ENCODE peak calls at places on chromosome 17, in ten cellular contexts. L is stomach, X is right atrium auricular region, K is PC-3, N is mucosa of descending colon, F is aorta, A is A549, Y is cardiac fibroblast, G is spleen, S is fibroblast of pulmonary artery. Q is an unnamed sample.

GRCh38 chr17:19013226-19013625 is 8.7 kb upstream of the FAM83G start:
- DNase-seq in Y (no peak), F (peak; percentile 54), X (no peak), L (no peak), S (no peak), N (peak; percentile 45), G (peak; percentile 50), A (no peak), K (no peak), Q (no peak)

GRCh38 chr17:5608696-5609095 is 24.4 kb upstream of the NLRP1 start:
- DNase-seq in G (no peak), S (no peak), F (no peak), X (no peak), N (no peak), A (no peak), Y (no peak), K (no peak), L (no peak), Q (no peak)

GRCh38 chr17:496761-497586 is 144.4 kb upstream of the RPH3AL start:
- DNase-seq in K (no peak), L (no peak), X (no peak), A (no peak), F (peak; percentile 20), N (no peak), G (peak; percentile 61), S (no peak), Y (peak; percentile 19), Q (no peak)

GRCh38 chr17:82236142-82236971 is 7.5 kb downstream of the SLC16A3 start:
- DNase-seq in K (peak; percentile 63), Y (peak; percentile 64), X (no peak), L (peak; percentile 75), F (peak; percentile 89), A (peak; percentile 79), S (peak; percentile 54), G (peak; percentile 90), N (peak; percentile 80), Q (no peak)

GRCh38 chr17:82772026-82772425 is 20.2 kb downstream of the TBCD start:
- DNase-seq in N (peak; percentile 55), F (no peak), G (no peak), X (no peak), A (peak; percentile 54), S (peak; percentile 81), L (peak; percentile 77), K (peak; percentile 45), Y (peak; percentile 87), Q (no peak)

GRCh38 chr17:7479389-7480192 is at the start of gene ZBTB4:
- DNase-seq in N (peak; percentile 75), X (no peak), L (peak; percentile 65), Y (peak; percentile 39), F (peak; percentile 88), K (peak; percentile 37), G (peak; percentile 93), S (no peak), A (peak; percentile 69), Q (no peak)

GRCh38 chr17:48954300-48954755 is 9.7 kb upstream of the SNF8 start:
- DNase-seq in Y (peak; percentile 73), K (peak; percentile 81), N (no peak), F (no peak), X (no peak), L (no peak), S (peak; percentile 77), G (no peak), A (peak; percentile 91), Q (no peak)

GRCh38 chr17:29379084-29379811 is 10.9 kb upstream of the TAOK1 start:
- DNase-seq in L (no peak), Y (peak; percentile 12), X (peak; percentile 21), A (no peak), K (no peak), N (no peak), F (no peak), G (no peak), S (no peak), Q (no peak)

GRCh38 chr17:74042744-74043486 is 160.6 kb upstream of the RPL38 start:
- DNase-seq in A (peak; percentile 85), X (no peak), N (no peak), L (no peak), Y (peak; percentile 60), F (peak; percentile 86), K (peak; percentile 98), S (peak; percentile 39), G (no peak), Q (no peak)

GRCh38 chr17:40563371-40564052 is 1.8 kb downstream of the CCR7 start:
- DNase-seq in F (peak; percentile 33), K (no peak), A (no peak), S (no peak), X (no peak), N (no peak), G (no peak), L (peak; percentile 20), Y (no peak), Q (no peak)

GRCh38 chr17:59853168-59853918 is 39.4 kb downstream of the TUBD1 start:
- DNase-seq in L (peak; percentile 91), X (no peak), G (peak; percentile 80), K (peak; percentile 100), F (peak; percentile 72), A (peak; percentile 100), N (peak; percentile 83), Y (peak; percentile 100), S (peak; percentile 92), Q (peak; percentile 34)

GRCh38 chr17:81285179-81285878 is 9.8 kb downstream of the SLC38A10 start:
- DNase-seq in X (peak; percentile 83), L (peak; percentile 56), A (no peak), K (no peak), F (peak; percentile 91), S (peak; percentile 42), Y (peak; percentile 71), N (peak; percentile 86), G (peak; percentile 95), Q (peak; percentile 78)

GRCh38 chr17:55895112-55895759 is 144.4 kb downstream of the PCTP start:
- DNase-seq in S (no peak), G (no peak), F (no peak), K (no peak), Y (no peak), N (no peak), A (no peak), X (no peak), L (no peak), Q (no peak)

GRCh38 chr17:81898029-81898866 is 3.8 kb upstream of the NPB start:
- DNase-seq in K (peak; percentile 96), X (no peak), S (peak; percentile 62), Y (peak; percentile 97), F (no peak), N (no peak), G (no peak), A (peak; percentile 87), L (no peak), Q (no peak)

GRCh38 chr17:79652999-79653643 is 42.3 kb upstream of the RBFOX3 start:
- DNase-seq in K (no peak), F (no peak), A (no peak), G (no peak), Y (no peak), L (no peak), X (peak; percentile 13), N (no peak), S (no peak), Q (no peak)

GRCh38 chr17:64780096-64781012 is 118.2 kb upstream of the SMURF2 start:
- DNase-seq in S (no peak), Y (peak; percentile 12), G (peak; percentile 92), F (peak; percentile 84), A (peak; percentile 62), L (peak; percentile 73), N (peak; percentile 94), K (peak; percentile 70), X (no peak), Q (peak; percentile 83)

GRCh38 chr17:32518856-32519768 is 32.3 kb downstream of the CDK5R1 start:
- DNase-seq in L (peak; percentile 63), X (no peak), K (peak; percentile 52), G (peak; percentile 94), S (no peak), N (peak; percentile 82), F (peak; percentile 83), A (no peak), Y (peak; percentile 67), Q (no peak)

GRCh38 chr17:6578491-6578890 is 22.1 kb upstream of the PITPNM3 start:
- DNase-seq in L (no peak), G (no peak), A (no peak), S (no peak), F (no peak), X (no peak), N (no peak), Y (no peak), K (no peak), Q (no peak)

GRCh38 chr17:66437466-66438026 is 135.1 kb downstream of the PRKCA start:
- DNase-seq in Y (peak; percentile 25), L (no peak), F (no peak), A (no peak), S (peak; percentile 31), X (no peak), K (no peak), N (no peak), G (no peak), Q (no peak)

DNA sequence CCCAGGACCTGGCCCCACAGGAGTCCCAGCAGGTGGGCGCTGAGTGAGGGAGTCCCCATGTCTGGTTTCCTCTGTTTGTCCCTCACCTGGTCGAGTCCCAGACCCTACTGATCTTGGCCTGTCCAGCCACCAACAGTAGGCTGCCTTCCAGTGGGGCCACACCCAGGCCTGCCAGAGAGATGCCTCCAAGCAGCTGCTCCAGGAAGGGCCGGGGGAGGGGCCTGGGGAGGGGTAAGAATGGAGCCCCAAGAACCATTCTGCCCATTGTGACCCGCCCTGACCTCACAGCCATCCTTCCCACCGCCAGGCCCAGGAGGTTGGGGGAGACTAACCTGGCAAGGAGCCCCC is 736 bp downstream of the SPATA20 start:
- DNase-seq in L (peak; percentile 49), S (no peak), G (no peak), N (peak; percentile 78), Y (no peak), F (no peak), A (peak; percentile 45), K (no peak), X (no peak), Q (no peak)
- H3K4me3 ChIP-seq in L (peak overlapping the region; percentile 52), S (peak overlapping the region; percentile 67), G (peak overlapping the region; percentile 58), N (peak overlapping the region; percentile 26), Y (peak overlapping the region; percentile 70), F (no peak overlapping the region), A (peak overlapping the region; percentile 67), K (peak overlapping the region; percentile 72), X (peak overlapping the region; percentile 75), Q (no peak overlapping the region)

GRCh38 chr17:16491131-16491702 is 776 bp downstream of the LRRC75A start:
- DNase-seq in G (peak; percentile 83), X (no peak), Y (no peak), N (peak; percentile 63), L (peak; percentile 28), S (no peak), K (peak; percentile 24), F (no peak), A (no peak), Q (no peak)
- H3K4me3 ChIP-seq in G (peak overlapping the region; percentile 85), X (peak overlapping the region; percentile 52), Y (peak overlapping the region; percentile 38), N (peak overlapping the region; percentile 61), L (peak overlapping the region; percentile 79), S (no peak overlapping the region), K (peak overlapping the region; percentile 65), F (peak overlapping the region; percentile 67), A (peak overlapping the region; percentile 94), Q (no peak overlapping the region)

GRCh38 chr17:78126895-78127239 is 1.7 kb downstream of the TMC6 start:
- DNase-seq in F (no peak), K (no peak), S (no peak), L (no peak), N (no peak), G (no peak), X (no peak), Y (no peak), A (no peak), Q (no peak)
- H3K4me3 ChIP-seq in F (no peak overlapping the region), K (peak overlapping the region; percentile 95), S (no peak overlapping the region), L (peak overlapping the region; percentile 71), N (no peak overlapping the region), G (peak overlapping the region; percentile 96), X (peak overlapping the region; percentile 2), Y (no peak overlapping the region), A (no peak overlapping the region), Q (no peak overlapping the region)

GRCh38 chr17:44439168-44439567 is 49.7 kb upstream of the ITGA2B start:
- DNase-seq in X (no peak), N (no peak), S (no peak), G (no peak), K (no peak), L (no peak), Y (no peak), A (no peak), F (no peak), Q (no peak)
- H3K4me3 ChIP-seq in X (no peak overlapping the region), N (no peak overlapping the region), S (no peak overlapping the region), G (no peak overlapping the region), K (no peak overlapping the region), L (no peak overlapping the region), Y (no peak overlapping the region), A (no peak overlapping the region), F (no peak overlapping the region), Q (no peak overlapping the region)

Q was measured in lung.